ENCODE peak calls at places on chromosomes 11 and 22, in eight cellular contexts. One of them, this sample, is unnamed.

GRCh38 chr11:47577460-47578041 is 1.2 kb downstream of the KBTBD4 start:
- DNase-seq in fibroblast of lung: no peak
- DNase-seq in cardiac muscle cell: no peak
- DNase-seq in choroid plexus epithelial cell: no peak
- DNase-seq in AG10803: no peak
- DNase-seq in CD4-positive, alpha-beta memory T cell: no peak
- DNase-seq in lower lobe of right lung: peak; percentile 20
- DNase-seq in ovary: no peak
- DNase-seq in this sample: no peak

GRCh38 chr22:23104109-23104971 is 34.0 kb downstream of the GNAZ start:
- DNase-seq in fibroblast of lung: no peak
- DNase-seq in lower lobe of right lung: no peak
- DNase-seq in choroid plexus epithelial cell: no peak
- DNase-seq in CD4-positive, alpha-beta memory T cell: no peak
- DNase-seq in ovary: no peak
- DNase-seq in cardiac muscle cell: no peak
- DNase-seq in AG10803: no peak
- DNase-seq in this sample: no peak

GRCh38 chr22:35637254-35637653 is 11.0 kb upstream of the APOL6 start:
- DNase-seq in CD4-positive, alpha-beta memory T cell: no peak
- DNase-seq in choroid plexus epithelial cell: no peak
- DNase-seq in cardiac muscle cell: no peak
- DNase-seq in ovary: no peak
- DNase-seq in fibroblast of lung: no peak
- DNase-seq in lower lobe of right lung: no peak
- DNase-seq in AG10803: no peak
- DNase-seq in this sample: no peak

GRCh38 chr22:33105501-33105911 is 47.3 kb upstream of the SYN3 start:
- DNase-seq in lower lobe of right lung: no peak
- DNase-seq in choroid plexus epithelial cell: no peak
- DNase-seq in fibroblast of lung: peak; percentile 6
- DNase-seq in AG10803: peak; percentile 49
- DNase-seq in cardiac muscle cell: peak; percentile 17
- DNase-seq in ovary: no peak
- DNase-seq in CD4-positive, alpha-beta memory T cell: no peak
- DNase-seq in this sample: peak; percentile 38

GRCh38 chr11:6911946-6912345 is 8.9 kb upstream of the OR2D3 start:
- DNase-seq in cardiac muscle cell: peak; percentile 45
- DNase-seq in CD4-positive, alpha-beta memory T cell: no peak
- DNase-seq in fibroblast of lung: peak; percentile 13
- DNase-seq in ovary: no peak
- DNase-seq in lower lobe of right lung: no peak
- DNase-seq in choroid plexus epithelial cell: peak; percentile 47
- DNase-seq in AG10803: peak; percentile 20
- DNase-seq in this sample: peak; percentile 80

GRCh38 chr22:36252754-36253522 is at the start of gene APOL1:
- DNase-seq in AG10803: peak; percentile 55
- DNase-seq in fibroblast of lung: no peak
- DNase-seq in choroid plexus epithelial cell: peak; percentile 57
- DNase-seq in cardiac muscle cell: no peak
- DNase-seq in ovary: peak; percentile 65
- DNase-seq in CD4-positive, alpha-beta memory T cell: peak; percentile 59
- DNase-seq in lower lobe of right lung: no peak
- DNase-seq in this sample: peak; percentile 23

GRCh38 chr22:49009359-49010063 is 818.2 kb downstream of the BRD1 start:
- DNase-seq in choroid plexus epithelial cell: no peak
- DNase-seq in AG10803: no peak
- DNase-seq in fibroblast of lung: no peak
- DNase-seq in ovary: no peak
- DNase-seq in lower lobe of right lung: peak; percentile 15
- DNase-seq in cardiac muscle cell: no peak
- DNase-seq in CD4-positive, alpha-beta memory T cell: no peak
- DNase-seq in this sample: no peak

GRCh38 chr11:74452366-74452765 is 15.0 kb downstream of the KCNE3 start:
- DNase-seq in CD4-positive, alpha-beta memory T cell: no peak
- DNase-seq in lower lobe of right lung: no peak
- DNase-seq in ovary: no peak
- DNase-seq in AG10803: no peak
- DNase-seq in choroid plexus epithelial cell: no peak
- DNase-seq in fibroblast of lung: no peak
- DNase-seq in cardiac muscle cell: no peak
- DNase-seq in this sample: no peak

GRCh38 chr22:37249946-37250345 is 5.9 kb upstream of the RAC2 start:
- DNase-seq in CD4-positive, alpha-beta memory T cell: no peak
- DNase-seq in AG10803: no peak
- DNase-seq in choroid plexus epithelial cell: no peak
- DNase-seq in cardiac muscle cell: no peak
- DNase-seq in fibroblast of lung: no peak
- DNase-seq in ovary: no peak
- DNase-seq in lower lobe of right lung: peak; percentile 6
- DNase-seq in this sample: no peak

GRCh38 chr11:9091044-9091936 is at the start of gene SCUBE2:
- DNase-seq in lower lobe of right lung: no peak
- DNase-seq in choroid plexus epithelial cell: no peak
- DNase-seq in CD4-positive, alpha-beta memory T cell: no peak
- DNase-seq in fibroblast of lung: no peak
- DNase-seq in ovary: no peak
- DNase-seq in cardiac muscle cell: peak; percentile 8
- DNase-seq in AG10803: no peak
- DNase-seq in this sample: no peak

GRCh38 chr11:313304-313786 is 495 bp upstream of the IFITM1 start:
- DNase-seq in fibroblast of lung: no peak
- DNase-seq in ovary: no peak
- DNase-seq in CD4-positive, alpha-beta memory T cell: no peak
- DNase-seq in lower lobe of right lung: no peak
- DNase-seq in choroid plexus epithelial cell: no peak
- DNase-seq in cardiac muscle cell: no peak
- DNase-seq in AG10803: no peak
- DNase-seq in this sample: no peak

GRCh38 chr11:2802389-2803185 is 83.0 kb downstream of the CDKN1C start:
- DNase-seq in cardiac muscle cell: no peak
- DNase-seq in CD4-positive, alpha-beta memory T cell: no peak
- DNase-seq in lower lobe of right lung: peak; percentile 35
- DNase-seq in ovary: peak; percentile 24
- DNase-seq in fibroblast of lung: no peak
- DNase-seq in AG10803: no peak
- DNase-seq in choroid plexus epithelial cell: no peak
- DNase-seq in this sample: no peak

GRCh38 chr11:65032216-65032615 is 5.0 kb downstream of the SNX15 start:
- DNase-seq in cardiac muscle cell: no peak
- DNase-seq in AG10803: no peak
- DNase-seq in fibroblast of lung: no peak
- DNase-seq in choroid plexus epithelial cell: no peak
- DNase-seq in CD4-positive, alpha-beta memory T cell: no peak
- DNase-seq in lower lobe of right lung: no peak
- DNase-seq in ovary: no peak
- DNase-seq in this sample: no peak

GRCh38 chr11:65036931-65037330 is 4.1 kb upstream of the SAC3D1 start:
- DNase-seq in CD4-positive, alpha-beta memory T cell: no peak
- DNase-seq in choroid plexus epithelial cell: no peak
- DNase-seq in AG10803: no peak
- DNase-seq in ovary: no peak
- DNase-seq in lower lobe of right lung: peak; percentile 71
- DNase-seq in fibroblast of lung: no peak
- DNase-seq in cardiac muscle cell: no peak
- DNase-seq in this sample: no peak

GRCh38 chr11:65035579-65035978 is 5.4 kb upstream of the SAC3D1 start:
- DNase-seq in AG10803: no peak
- DNase-seq in CD4-positive, alpha-beta memory T cell: no peak
- DNase-seq in cardiac muscle cell: no peak
- DNase-seq in choroid plexus epithelial cell: no peak
- DNase-seq in fibroblast of lung: no peak
- DNase-seq in ovary: no peak
- DNase-seq in lower lobe of right lung: no peak
- DNase-seq in this sample: no peak

GRCh38 chr11:65034423-65034822 is 6.6 kb upstream of the SAC3D1 start:
- DNase-seq in cardiac muscle cell: no peak
- DNase-seq in AG10803: no peak
- DNase-seq in fibroblast of lung: no peak
- DNase-seq in ovary: no peak
- DNase-seq in choroid plexus epithelial cell: no peak
- DNase-seq in CD4-positive, alpha-beta memory T cell: no peak
- DNase-seq in lower lobe of right lung: no peak
- DNase-seq in this sample: no peak
- H3K4me3 ChIP-seq in cardiac muscle cell: no peak overlapping the region
- H3K4me3 ChIP-seq in AG10803: no peak overlapping the region
- H3K4me3 ChIP-seq in fibroblast of lung: no peak overlapping the region
- H3K4me3 ChIP-seq in ovary: no peak overlapping the region
- H3K4me3 ChIP-seq in choroid plexus epithelial cell: no peak overlapping the region
- H3K4me3 ChIP-seq in CD4-positive, alpha-beta memory T cell: no peak overlapping the region
- H3K4me3 ChIP-seq in lower lobe of right lung: no peak overlapping the region
- H3K4me3 ChIP-seq in this sample: no peak overlapping the region

DNA sequence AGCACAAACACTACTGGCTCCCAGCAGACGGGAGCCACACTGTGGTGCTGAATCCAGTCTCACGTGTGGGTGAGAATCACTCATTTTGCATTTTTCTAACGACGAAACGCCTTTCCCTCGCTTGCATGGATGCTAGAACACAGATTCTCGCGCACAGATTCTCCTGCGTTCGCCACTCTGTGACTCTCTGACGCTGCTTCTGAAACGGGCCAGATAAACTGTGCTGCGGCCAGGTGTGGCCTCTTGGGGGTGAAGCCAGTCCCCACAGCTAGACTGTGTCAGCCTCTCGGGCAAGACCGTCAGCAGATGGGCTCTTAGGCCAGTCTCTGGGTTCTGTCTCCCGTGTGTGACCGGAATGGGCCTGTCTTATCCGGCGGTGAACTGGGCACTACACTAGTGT is 44.6 kb downstream of the TRMU start:
- DNase-seq in fibroblast of lung: no peak
- DNase-seq in AG10803: no peak
- DNase-seq in cardiac muscle cell: no peak
- DNase-seq in ovary: no peak
- DNase-seq in lower lobe of right lung: no peak
- DNase-seq in choroid plexus epithelial cell: no peak
- DNase-seq in CD4-positive, alpha-beta memory T cell: no peak
- DNase-seq in this sample: no peak
- H3K4me3 ChIP-seq in fibroblast of lung: no peak overlapping the region
- H3K4me3 ChIP-seq in AG10803: no peak overlapping the region
- H3K4me3 ChIP-seq in cardiac muscle cell: no peak overlapping the region
- H3K4me3 ChIP-seq in ovary: no peak overlapping the region
- H3K4me3 ChIP-seq in lower lobe of right lung: no peak overlapping the region
- H3K4me3 ChIP-seq in choroid plexus epithelial cell: no peak overlapping the region
- H3K4me3 ChIP-seq in CD4-positive, alpha-beta memory T cell: no peak overlapping the region
- H3K4me3 ChIP-seq in this sample: no peak overlapping the region

DNA sequence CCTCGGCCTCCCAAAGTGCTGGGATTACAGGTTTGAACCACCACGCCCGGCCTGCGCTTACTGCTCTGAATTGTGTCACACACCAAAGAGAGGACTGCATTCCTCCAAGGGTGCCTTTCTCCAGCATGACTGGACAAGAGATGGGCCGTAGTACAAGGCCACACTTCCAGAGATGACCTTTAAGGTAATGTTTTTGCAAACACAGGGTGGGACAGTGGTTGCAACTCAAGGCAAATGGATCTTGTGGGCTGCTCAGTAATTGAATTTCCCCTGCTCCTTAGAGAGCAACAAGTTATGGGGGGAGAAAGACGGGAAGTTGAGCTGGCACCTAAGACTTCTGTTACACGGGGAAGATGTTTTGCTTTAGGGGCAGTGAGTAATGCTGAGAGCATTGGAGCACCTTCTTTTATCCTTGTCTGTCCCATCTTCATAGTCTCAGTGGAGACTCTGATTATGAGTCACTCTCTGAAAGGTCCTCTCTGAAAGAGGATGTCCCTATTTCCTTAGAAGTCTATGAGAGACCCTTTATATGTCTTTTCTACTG is 66.3 kb downstream of the C11orf91 start:
- DNase-seq in fibroblast of lung: peak; percentile 70
- DNase-seq in lower lobe of right lung: no peak
- DNase-seq in AG10803: peak; percentile 79
- DNase-seq in ovary: no peak
- DNase-seq in cardiac muscle cell: peak; percentile 20
- DNase-seq in CD4-positive, alpha-beta memory T cell: no peak
- DNase-seq in choroid plexus epithelial cell: peak; percentile 40
- DNase-seq in this sample: peak; percentile 33
- H3K4me3 ChIP-seq in fibroblast of lung: no peak overlapping the region
- H3K4me3 ChIP-seq in lower lobe of right lung: no peak overlapping the region
- H3K4me3 ChIP-seq in AG10803: no peak overlapping the region
- H3K4me3 ChIP-seq in ovary: no peak overlapping the region
- H3K4me3 ChIP-seq in cardiac muscle cell: no peak overlapping the region
- H3K4me3 ChIP-seq in CD4-positive, alpha-beta memory T cell: no peak overlapping the region
- H3K4me3 ChIP-seq in choroid plexus epithelial cell: no peak overlapping the region
- H3K4me3 ChIP-seq in this sample: no peak overlapping the region

DNA sequence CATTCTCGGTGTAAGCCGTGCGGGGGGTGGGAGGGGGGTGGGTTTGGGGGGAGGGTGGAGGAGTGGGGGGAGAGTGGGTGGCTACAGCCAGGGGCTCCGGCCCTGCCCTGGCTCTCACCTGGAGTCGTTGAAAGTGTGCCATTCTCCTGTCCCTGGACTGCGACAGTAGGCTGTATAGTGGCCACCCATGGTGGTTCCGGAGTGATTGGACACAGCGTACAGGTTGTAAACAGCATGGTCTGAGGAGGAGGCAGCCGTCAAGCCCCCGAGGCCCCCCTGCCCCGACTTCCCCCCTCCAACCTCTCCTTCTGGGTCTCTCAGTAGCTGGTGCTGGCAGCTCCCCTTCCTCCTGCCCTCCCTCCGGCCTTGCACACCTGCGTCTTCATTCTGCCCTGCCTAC is 10.6 kb upstream of the MFRP start:
- DNase-seq in fibroblast of lung: no peak
- DNase-seq in CD4-positive, alpha-beta memory T cell: no peak
- DNase-seq in lower lobe of right lung: no peak
- DNase-seq in AG10803: no peak
- DNase-seq in ovary: no peak
- DNase-seq in choroid plexus epithelial cell: no peak
- DNase-seq in cardiac muscle cell: no peak
- DNase-seq in this sample: no peak
- H3K4me3 ChIP-seq in fibroblast of lung: no peak overlapping the region
- H3K4me3 ChIP-seq in CD4-positive, alpha-beta memory T cell: no peak overlapping the region
- H3K4me3 ChIP-seq in lower lobe of right lung: peak overlapping the region; percentile 60
- H3K4me3 ChIP-seq in AG10803: peak overlapping the region; percentile 72
- H3K4me3 ChIP-seq in ovary: peak overlapping the region; percentile 37
- H3K4me3 ChIP-seq in choroid plexus epithelial cell: peak overlapping the region; percentile 48
- H3K4me3 ChIP-seq in cardiac muscle cell: no peak overlapping the region
- H3K4me3 ChIP-seq in this sample: peak overlapping the region; percentile 61

DNA sequence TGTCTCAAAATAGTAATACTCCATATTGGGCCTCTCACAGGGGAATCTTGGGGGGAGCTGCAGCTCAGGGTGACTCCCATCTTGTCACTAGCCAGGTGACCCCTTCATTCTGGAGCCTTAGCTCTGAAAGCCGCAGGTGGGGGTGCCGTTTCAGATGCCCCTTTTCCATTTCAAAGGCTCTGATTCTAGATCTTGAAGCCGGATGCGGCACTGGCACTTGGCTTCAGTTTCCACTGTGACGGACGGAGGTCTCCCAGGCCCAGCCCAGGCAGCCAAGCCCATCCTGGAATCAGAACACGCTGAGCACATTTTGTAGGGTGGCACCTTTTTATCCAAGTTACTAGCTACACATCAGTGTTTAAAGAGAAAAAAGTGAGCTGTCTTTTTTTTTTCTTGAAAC is 6.4 kb downstream of the BIK start:
- DNase-seq in cardiac muscle cell: no peak
- DNase-seq in ovary: no peak
- DNase-seq in CD4-positive, alpha-beta memory T cell: no peak
- DNase-seq in fibroblast of lung: no peak
- DNase-seq in AG10803: no peak
- DNase-seq in choroid plexus epithelial cell: no peak
- DNase-seq in lower lobe of right lung: no peak
- DNase-seq in this sample: no peak
- H3K4me3 ChIP-seq in cardiac muscle cell: no peak overlapping the region
- H3K4me3 ChIP-seq in ovary: no peak overlapping the region
- H3K4me3 ChIP-seq in CD4-positive, alpha-beta memory T cell: no peak overlapping the region
- H3K4me3 ChIP-seq in fibroblast of lung: no peak overlapping the region
- H3K4me3 ChIP-seq in AG10803: no peak overlapping the region
- H3K4me3 ChIP-seq in choroid plexus epithelial cell: no peak overlapping the region
- H3K4me3 ChIP-seq in lower lobe of right lung: no peak overlapping the region
- H3K4me3 ChIP-seq in this sample: no peak overlapping the region